ENCODE peak calls at places on chromosomes 2 and 18, in four cellular contexts. P is tibial artery, L is upper lobe of right lung, H is AG04449. M is an unnamed sample.
A peak's percentile ranks its signal among the peaks of the same experiment; 100 is the strongest.

GRCh38 chr2:173818285-173818684 is 146.9 kb downstream of the SP3 start:
- DNase-seq in P (no peak), L (no peak), H (no peak), M (no peak)

GRCh38 chr2:9941196-9941995 is 10.1 kb upstream of the GRHL1 start:
- DNase-seq in P (no peak), L (no peak), H (peak; percentile 45), M (no peak)

GRCh38 chr2:223597071-223597470 is 5.1 kb downstream of the SCG2 start:
- DNase-seq in P (no peak), L (no peak), H (no peak), M (no peak)

GRCh38 chr18:54316071-54316820 is 41.4 kb downstream of the STARD6 start:
- DNase-seq in P (no peak), L (no peak), H (no peak), M (no peak)

GRCh38 chr2:220775856-220776467 is 796.1 kb downstream of the EPHA4 start:
- DNase-seq in P (no peak), L (no peak), H (no peak), M (no peak)

GRCh38 chr2:233844836-233845235 is 9.5 kb downstream of the HJURP start:
- DNase-seq in P (no peak), L (peak; percentile 8), H (no peak), M (no peak)

GRCh38 chr2:72891091-72891818 is 4.0 kb downstream of the SPR start:
- DNase-seq in P (no peak), L (no peak), H (no peak), M (no peak)

GRCh38 chr2:209579236-209579749 is 155.4 kb downstream of the MAP2 start:
- DNase-seq in P (no peak), L (no peak), H (no peak), M (no peak)

GRCh38 chr2:127526940-127527804 is 883 bp upstream of the IWS1 start:
- DNase-seq in P (no peak), L (no peak), H (no peak), M (no peak)

GRCh38 chr18:51427012-51427411 is 229.5 kb upstream of the MEX3C start:
- DNase-seq in P (no peak), L (no peak), H (no peak), M (no peak)

GRCh38 chr18:36527025-36527424 is 229.5 kb downstream of the FHOD3 start:
- DNase-seq in P (no peak), L (no peak), H (no peak), M (no peak)

GRCh38 chr2:54572262-54572635 is 116.1 kb downstream of the SPTBN1 start:
- DNase-seq in P (no peak), L (no peak), H (no peak), M (no peak)

DNA sequence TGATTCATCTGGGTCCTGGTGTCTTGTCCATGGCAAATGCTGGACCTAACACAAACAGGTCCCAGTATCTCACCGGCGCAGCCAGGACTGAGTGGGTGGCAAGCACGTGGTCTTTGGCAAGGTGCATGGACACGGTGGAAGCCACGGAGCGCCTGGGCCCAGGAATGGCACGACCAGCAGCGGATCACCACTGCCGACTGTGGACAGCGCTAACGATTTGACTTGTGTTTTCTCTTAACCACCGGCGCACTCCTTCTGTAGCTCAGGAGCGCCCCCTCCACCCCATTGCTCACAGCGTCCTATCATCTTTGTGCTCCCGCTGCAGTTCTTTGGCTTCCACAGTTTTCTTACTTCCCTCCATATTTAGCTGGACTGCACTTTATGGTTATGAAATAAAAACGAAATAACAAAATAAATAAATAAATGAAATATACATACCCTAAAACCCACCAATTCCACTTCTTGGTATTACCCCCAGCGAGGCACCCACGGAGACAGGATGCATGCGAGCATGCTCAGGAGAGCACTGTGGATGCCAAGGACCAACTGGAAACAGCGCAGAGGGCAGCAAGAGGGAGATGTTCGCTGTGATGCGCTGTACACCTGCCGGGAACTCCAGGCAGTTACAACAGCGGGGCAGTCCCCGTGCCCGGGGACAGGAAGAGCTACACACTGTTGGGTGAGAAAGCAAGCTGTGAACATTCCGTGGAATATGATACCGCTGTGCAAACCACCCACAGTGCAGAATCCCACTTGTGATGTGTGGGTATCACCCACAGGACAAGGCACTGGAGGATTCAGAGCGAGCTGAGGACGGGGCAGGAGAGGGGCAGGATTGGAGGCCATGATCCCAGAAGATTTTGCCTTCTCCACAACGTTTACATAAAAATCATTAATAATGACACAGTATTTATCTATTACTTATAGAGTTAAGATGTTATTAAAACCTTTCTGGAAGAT is 7.0 kb upstream of the CIDEA start:
- DNase-seq in P (no peak), L (no peak), H (no peak), M (no peak)
- TF ChIP-seq CTCF in P (no peak), L (no peak), H (peak; percentile 40), M (no peak)

GRCh38 chr2:155708052-155708451 is 624.5 kb downstream of the NR4A2 start:
- DNase-seq in P (no peak), L (no peak), H (no peak), M (no peak)
- TF ChIP-seq CTCF in P (no peak), L (no peak), H (no peak), M (no peak)

DNA sequence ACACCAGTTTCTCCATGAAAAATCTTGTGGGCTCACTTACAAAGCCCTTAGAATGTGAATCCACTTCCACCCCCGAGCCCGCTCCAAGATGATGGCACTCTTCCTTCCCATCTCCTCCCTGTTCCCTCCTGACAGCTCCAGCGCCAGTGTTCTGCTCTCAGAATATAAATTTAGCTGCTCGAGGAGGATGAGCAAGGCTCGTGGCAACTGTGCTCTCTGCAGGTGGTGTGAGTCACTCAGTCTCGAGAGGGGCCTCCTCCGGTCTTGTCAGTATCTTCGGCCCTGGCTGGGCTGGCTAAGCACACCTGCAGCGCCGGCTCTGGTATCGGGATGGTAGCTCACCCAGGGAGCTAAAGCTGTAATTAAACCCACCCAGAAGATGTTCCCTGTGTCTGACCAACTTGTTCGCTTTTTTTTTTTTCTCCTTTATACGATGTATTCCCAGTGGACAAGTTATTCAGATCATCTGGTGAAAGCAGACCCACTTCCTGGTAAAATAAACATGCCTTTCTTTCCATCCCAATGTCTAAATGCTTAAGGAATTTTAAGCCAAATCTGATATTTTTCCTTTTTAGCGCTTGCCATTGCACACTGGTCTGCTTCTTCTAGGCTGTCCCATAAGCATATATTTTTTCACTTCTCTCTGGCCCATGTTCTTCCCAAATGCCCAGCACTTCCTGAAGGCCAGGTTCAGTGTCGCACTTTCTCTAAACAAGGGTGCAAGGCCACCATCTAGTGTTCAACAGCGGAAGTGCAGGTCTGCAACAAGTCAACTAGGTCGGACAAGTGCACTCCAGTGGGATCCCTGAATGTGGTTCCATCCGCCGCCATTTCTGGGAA is 31.4 kb upstream of the YPEL5 start:
- DNase-seq in P (peak; percentile 87), L (peak; percentile 80), H (no peak), M (peak; percentile 93)
- TF ChIP-seq CTCF in P (peak; percentile 80), L (peak; percentile 94), H (peak; percentile 92), M (no peak)

DNA sequence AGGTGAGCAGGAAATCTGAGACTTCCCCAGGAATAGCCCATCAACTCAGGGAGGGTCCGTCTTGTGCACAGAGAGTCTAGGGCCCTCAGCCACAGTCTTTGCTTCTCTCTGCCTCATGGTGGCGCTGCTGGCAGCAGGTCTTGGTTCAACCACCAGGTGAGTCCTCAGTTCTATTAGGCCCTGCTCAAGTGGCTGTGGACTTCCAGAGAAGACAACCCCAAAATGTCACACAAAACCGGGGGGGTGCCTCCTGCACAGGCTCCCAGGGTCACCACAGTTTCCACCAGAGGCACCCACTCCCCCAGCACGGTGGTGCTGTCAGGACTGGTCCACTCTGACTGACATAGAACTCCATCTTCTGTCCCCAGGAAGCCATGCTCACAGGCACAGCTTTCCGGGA is 2.4 kb upstream of the CHRNG start:
- DNase-seq in P (no peak), L (peak; percentile 68), H (no peak), M (no peak)
- TF ChIP-seq CTCF in P (no peak), L (peak; percentile 28), H (peak; percentile 8), M (no peak)

GRCh38 chr18:56238576-56238975 is 399.8 kb downstream of the TXNL1 start:
- DNase-seq in P (no peak), L (no peak), H (no peak), M (no peak)
- TF ChIP-seq CTCF in P (no peak), L (no peak), H (no peak), M (no peak)

GRCh38 chr2:232435375-232435648 is 20.6 kb upstream of the ALPI start:
- DNase-seq in P (no peak), L (no peak), H (no peak), M (no peak)

GRCh38 chr2:232431705-232432590 is 24.0 kb upstream of the ALPI start:
- DNase-seq in P (peak; percentile 60), L (peak; percentile 46), H (no peak), M (no peak)

GRCh38 chr2:232434563-232435374 is 21.2 kb upstream of the ALPI start:
- DNase-seq in P (peak; percentile 47), L (peak; percentile 47), H (no peak), M (no peak)

GRCh38 chr2:232434091-232434490 is 21.9 kb upstream of the ALPI start:
- DNase-seq in P (peak; percentile 42), L (peak; percentile 55), H (no peak), M (no peak)

DNA sequence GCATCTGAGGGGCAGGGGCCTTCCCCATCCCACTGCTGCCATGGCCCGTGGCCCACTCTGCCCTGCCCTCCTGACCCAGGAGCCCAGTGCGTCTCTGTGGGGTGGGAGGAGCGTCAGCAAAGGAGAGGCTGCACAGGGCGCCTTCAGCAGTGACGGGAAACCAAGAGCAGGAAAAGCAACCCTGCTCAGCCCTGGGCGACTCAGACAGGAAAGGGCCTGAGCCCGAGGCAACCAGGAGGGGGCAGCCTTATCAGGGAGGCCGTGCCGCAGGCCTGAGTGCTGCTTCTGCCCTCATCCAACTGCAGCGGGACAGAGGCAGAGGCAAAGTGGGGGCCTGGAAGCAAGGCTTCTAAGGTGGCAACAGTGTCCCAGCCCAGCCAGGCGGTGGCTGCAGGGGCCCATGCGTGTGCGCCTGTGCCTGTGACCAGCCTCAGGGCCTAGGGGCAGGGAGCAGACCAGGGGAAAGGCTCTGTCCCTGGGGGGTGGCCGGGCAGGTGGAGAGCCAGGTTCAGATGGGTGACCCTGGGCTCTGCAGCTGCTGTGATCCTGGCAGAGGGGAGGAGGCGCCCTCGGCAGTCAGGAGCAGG is 23.3 kb upstream of the ALPI start:
- DNase-seq in P (peak; percentile 53), L (peak; percentile 45), H (no peak), M (no peak)
- TF ChIP-seq CTCF in P (no peak), L (no peak), H (no peak), M (no peak)

GRCh38 chr2:225274751-225275150 is 124.8 kb upstream of the NYAP2 start:
- DNase-seq in P (no peak), L (no peak), H (no peak), M (no peak)

GRCh38 chr2:225272173-225272572 is 127.3 kb upstream of the NYAP2 start:
- DNase-seq in P (no peak), L (no peak), H (no peak), M (no peak)

GRCh38 chr2:225270053-225270452 is 129.5 kb upstream of the NYAP2 start:
- DNase-seq in P (no peak), L (no peak), H (no peak), M (no peak)

GRCh38 chr2:225275443-225275842 is 124.1 kb upstream of the NYAP2 start:
- DNase-seq in P (no peak), L (no peak), H (no peak), M (no peak)

DNA sequence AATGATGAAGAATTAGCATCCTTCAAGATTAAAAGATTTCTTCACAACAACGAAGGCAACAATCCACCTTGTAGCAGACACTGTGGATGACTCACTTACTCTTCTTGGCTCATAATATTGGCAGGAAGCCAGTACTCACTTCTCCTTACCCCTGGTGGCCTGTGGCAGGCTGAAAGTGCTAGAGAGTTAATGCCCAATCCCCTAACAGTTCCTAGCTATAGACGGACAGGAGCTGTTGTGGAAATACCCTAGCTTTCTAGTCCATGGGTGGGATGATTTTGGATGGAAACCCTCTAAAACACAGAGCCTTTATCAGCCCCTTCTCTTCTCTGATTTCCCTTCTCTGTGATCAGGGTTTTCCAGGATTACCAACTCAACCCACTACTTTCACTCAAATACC is 128.6 kb upstream of the NYAP2 start:
- DNase-seq in P (no peak), L (no peak), H (no peak), M (no peak)
- TF ChIP-seq CTCF in P (no peak), L (no peak), H (no peak), M (no peak)